ENCODE peak calls at places on chromosomes 7 and 10, in nine cellular contexts. I is cardiac muscle cell, C is lower leg skin, A is WTC11, N is choroid plexus epithelial cell, S is IMR-90, B is epithelial cell of esophagus, P is heart left ventricle, G is upper lobe of left lung. T is an unnamed sample.

GRCh38 chr10:93334901-93335312 is 147.2 kb downstream of the MYOF start:
- DNase-seq in I (no peak), C (no peak), A (no peak), N (no peak), S (peak), B (peak), P (no peak), G (no peak), T (no peak)

GRCh38 chr7:120259382-120259781 is 13.6 kb upstream of the KCND2 start:
- DNase-seq in I (no peak), C (no peak), A (no peak), N (peak), S (peak), B (peak), P (no peak), G (no peak), T (no peak)

GRCh38 chr10:77643795-77644468 is 6.3 kb upstream of the KCNMA1 start:
- DNase-seq in I (peak), C (no peak), A (peak), N (peak), S (peak), B (peak), P (no peak), G (no peak), T (no peak)

GRCh38 chr7:35729061-35729783 is 34.3 kb upstream of the HERPUD2 start:
- DNase-seq in I (no peak), C (no peak), A (no peak), N (no peak), S (no peak), B (no peak), P (no peak), G (no peak), T (no peak)

GRCh38 chr10:130686680-130687300 is 550.6 kb downstream of the GLRX3 start:
- DNase-seq in I (peak), C (no peak), A (no peak), N (peak), S (no peak), B (peak), P (no peak), G (no peak), T (no peak)

GRCh38 chr7:70092314-70093303 is 494.3 kb downstream of the AUTS2 start:
- DNase-seq in I (no peak), C (no peak), A (no peak), N (peak), S (peak), B (no peak), P (no peak), G (no peak), T (peak)

GRCh38 chr10:71269301-71270288 is 49.5 kb upstream of the SLC29A3 start:
- DNase-seq in I (no peak), C (no peak), A (peak), N (peak), S (peak), B (no peak), P (peak), G (no peak), T (no peak)

GRCh38 chr7:6444516-6445269 is 3.1 kb downstream of the DAGLB start:
- DNase-seq in I (no peak), C (no peak), A (no peak), N (no peak), S (peak), B (no peak), P (no peak), G (no peak), T (no peak)

GRCh38 chr10:23367896-23368685 is 23.5 kb upstream of the C10orf67 start:
- DNase-seq in I (no peak), C (no peak), A (no peak), N (no peak), S (no peak), B (peak), P (no peak), G (no peak), T (no peak)

GRCh38 chr7:108248821-108249220 is 118.7 kb upstream of the LAMB4 start:
- DNase-seq in I (no peak), C (no peak), A (no peak), N (no peak), S (no peak), B (no peak), P (no peak), G (no peak), T (no peak)

GRCh38 chr10:7027913-7028808 is 382.7 kb downstream of the SFMBT2 start:
- DNase-seq in I (no peak), C (no peak), A (no peak), N (no peak), S (peak), B (peak), P (no peak), G (no peak), T (no peak)

GRCh38 chr7:25712500-25712899 is 439.5 kb upstream of the NFE2L3 start:
- DNase-seq in I (no peak), C (no peak), A (no peak), N (no peak), S (no peak), B (no peak), P (no peak), G (no peak), T (no peak)

GRCh38 chr10:78986419-78986818 is 82.3 kb upstream of the ZMIZ1 start:
- DNase-seq in I (no peak), C (no peak), A (no peak), N (no peak), S (peak), B (no peak), P (no peak), G (no peak), T (no peak)

GRCh38 chr10:74081192-74081803 is 69.3 kb downstream of the AP3M1 start:
- DNase-seq in I (peak), C (no peak), A (peak), N (peak), S (peak), B (peak), P (no peak), G (no peak), T (peak)

GRCh38 chr10:117439243-117439912 is 64.1 kb upstream of the PDZD8 start:
- DNase-seq in I (no peak), C (peak), A (no peak), N (peak), S (peak), B (peak), P (peak), G (no peak), T (no peak)

GRCh38 chr10:8410506-8410905 is 356.0 kb downstream of the GATA3 start:
- DNase-seq in I (no peak), C (no peak), A (no peak), N (no peak), S (no peak), B (no peak), P (no peak), G (no peak), T (no peak)

GRCh38 chr7:51455086-51455485 is 138.5 kb upstream of the COBL start:
- DNase-seq in I (no peak), C (no peak), A (no peak), N (no peak), S (no peak), B (no peak), P (no peak), G (no peak), T (no peak)

GRCh38 chr7:121006731-121007315 is 18.3 kb downstream of the CPED1 start:
- DNase-seq in I (no peak), C (no peak), A (no peak), N (peak), S (no peak), B (no peak), P (no peak), G (no peak), T (no peak)

GRCh38 chr10:93821051-93821772 is 63.5 kb downstream of the LGI1 start:
- DNase-seq in I (peak), C (no peak), A (no peak), N (peak), S (peak), B (peak), P (no peak), G (no peak), T (no peak)

GRCh38 chr10:22436893-22437619 is 91.8 kb downstream of the SPAG6 start:
- DNase-seq in I (peak), C (peak), A (peak), N (peak), S (peak), B (peak), P (peak), G (peak), T (peak)

GRCh38 chr10:62059424-62059913 is 158.0 kb downstream of the ARID5B start:
- DNase-seq in I (no peak), C (no peak), A (no peak), N (no peak), S (no peak), B (no peak), P (no peak), G (no peak), T (no peak)

GRCh38 chr10:1662361-1663025 is 74.8 kb downstream of the ADARB2 start:
- DNase-seq in I (no peak), C (peak), A (no peak), N (no peak), S (no peak), B (no peak), P (no peak), G (no peak), T (no peak)
- TF ChIP-seq CTCF in I (no peak), C (no peak), A (no peak), N (no peak), S (no peak), B (no peak), P (no peak), G (no peak), T (no peak)

GRCh38 chr7:27842094-27842493 is 102.1 kb downstream of the TAX1BP1 start:
- DNase-seq in I (no peak), C (no peak), A (no peak), N (peak), S (no peak), B (no peak), P (no peak), G (no peak), T (no peak)
- TF ChIP-seq CTCF in I (no peak), C (no peak), A (no peak), N (peak), S (no peak), B (no peak), P (no peak), G (no peak), T (no peak)

GRCh38 chr10:100340948-100341847 is 5.8 kb upstream of the SCD start:
- DNase-seq in I (no peak), C (no peak), A (no peak), N (no peak), S (no peak), B (no peak), P (no peak), G (no peak), T (no peak)

GRCh38 chr10:100341953-100342626 is 4.9 kb upstream of the SCD start:
- DNase-seq in I (peak), C (no peak), A (peak), N (peak), S (peak), B (peak), P (peak), G (no peak), T (peak)

GRCh38 chr10:100344386-100344785 is 2.6 kb upstream of the SCD start:
- DNase-seq in I (no peak), C (no peak), A (no peak), N (no peak), S (no peak), B (no peak), P (no peak), G (no peak), T (no peak)

GRCh38 chr10:100345570-100346330 is 1.3 kb upstream of the SCD start:
- DNase-seq in I (peak), C (no peak), A (no peak), N (peak), S (peak), B (peak), P (no peak), G (no peak), T (no peak)

DNA sequence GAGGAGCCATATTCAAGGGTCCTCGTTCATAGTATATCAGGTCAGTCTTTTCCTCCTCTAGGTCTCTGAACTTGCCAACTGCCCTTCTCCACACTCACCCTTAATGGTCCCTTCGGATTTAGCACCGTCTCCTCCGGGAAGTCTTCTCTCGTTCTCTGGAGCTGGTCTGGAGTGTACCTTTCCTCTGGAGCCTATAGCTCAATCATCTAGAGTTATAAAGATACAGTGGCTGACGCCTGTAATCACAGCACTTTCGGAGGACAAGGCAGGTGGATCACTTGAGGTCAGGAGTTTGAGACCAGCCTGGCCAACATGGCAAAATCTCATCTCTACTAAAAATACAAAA is 4.4 kb upstream of the SCD start:
- DNase-seq in I (no peak), C (no peak), A (no peak), N (no peak), S (no peak), B (no peak), P (no peak), G (no peak), T (no peak)
- TF ChIP-seq CTCF in I (no peak), C (no peak), A (no peak), N (no peak), S (no peak), B (no peak), P (no peak), G (no peak), T (no peak)

DNA sequence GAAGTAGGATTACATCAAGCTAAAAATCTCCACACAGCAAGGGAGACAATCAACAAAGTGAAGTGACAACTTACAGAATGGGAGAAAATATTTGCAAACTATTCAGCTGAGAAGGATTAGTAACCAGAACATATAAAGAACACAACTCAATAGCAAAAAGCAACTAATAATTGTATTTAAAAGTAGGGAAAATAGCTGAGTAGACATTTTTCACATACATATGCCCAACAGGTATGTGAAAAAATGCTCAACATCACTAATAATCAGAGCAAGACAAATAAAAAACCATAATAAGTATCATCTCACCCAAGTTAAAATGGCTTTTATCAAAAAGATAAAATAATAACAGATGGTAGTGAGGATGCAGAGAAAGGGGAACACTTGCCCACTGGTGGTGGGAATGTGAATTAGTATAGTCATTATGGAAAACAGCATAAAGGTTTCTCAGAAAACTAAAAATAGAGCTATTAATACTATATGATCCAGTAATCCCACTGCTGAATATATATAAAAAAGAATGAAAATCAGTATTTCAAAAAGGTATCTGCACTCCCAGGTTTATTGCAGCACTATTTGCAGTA is 784.5 kb upstream of the C7orf33 start:
- DNase-seq in I (no peak), C (no peak), A (no peak), N (no peak), S (no peak), B (no peak), P (no peak), G (no peak), T (no peak)
- TF ChIP-seq CTCF in I (no peak), C (no peak), A (no peak), N (no peak), S (no peak), B (no peak), P (no peak), G (no peak), T (peak)

GRCh38 chr10:68792115-68792514 is 35.2 kb upstream of the STOX1 start:
- DNase-seq in I (no peak), C (no peak), A (no peak), N (peak), S (peak), B (no peak), P (no peak), G (no peak), T (no peak)
- TF ChIP-seq CTCF in I (peak), C (no peak), A (no peak), N (peak), S (peak), B (no peak), P (peak), G (no peak), T (no peak)

GRCh38 chr7:81767883-81768282 is 2.0 kb downstream of the HGF start:
- DNase-seq in I (no peak), C (no peak), A (no peak), N (no peak), S (peak), B (no peak), P (peak), G (no peak), T (no peak)

GRCh38 chr7:81768951-81769778 is 682 bp downstream of the HGF start:
- DNase-seq in I (no peak), C (no peak), A (no peak), N (no peak), S (peak), B (no peak), P (no peak), G (no peak), T (no peak)

GRCh38 chr7:81774496-81774895 is 4.6 kb upstream of the HGF start:
- DNase-seq in I (no peak), C (no peak), A (no peak), N (no peak), S (peak), B (peak), P (no peak), G (no peak), T (no peak)

GRCh38 chr7:81770823-81771222 is 976 bp upstream of the HGF start:
- DNase-seq in I (no peak), C (no peak), A (no peak), N (no peak), S (no peak), B (peak), P (no peak), G (no peak), T (no peak)

GRCh38 chr7:81769891-81770818 is at the start of gene HGF:
- DNase-seq in I (peak), C (peak), A (peak), N (peak), S (peak), B (no peak), P (peak), G (peak), T (no peak)
- TF ChIP-seq CTCF in I (peak), C (no peak), A (no peak), N (peak), S (peak), B (no peak), P (no peak), G (no peak), T (no peak)

GRCh38 chr7:135239263-135239662 is 5.6 kb downstream of the STRA8 start:
- DNase-seq in I (no peak), C (peak), A (no peak), N (no peak), S (no peak), B (no peak), P (no peak), G (no peak), T (peak)

GRCh38 chr7:135240446-135240845 is 6.8 kb downstream of the STRA8 start:
- DNase-seq in I (no peak), C (peak), A (no peak), N (no peak), S (no peak), B (no peak), P (no peak), G (peak), T (peak)

GRCh38 chr7:135235841-135236240 is 2.2 kb downstream of the STRA8 start:
- DNase-seq in I (no peak), C (peak), A (no peak), N (no peak), S (no peak), B (no peak), P (no peak), G (no peak), T (no peak)

GRCh38 chr7:135236727-135237126 is 3.1 kb downstream of the STRA8 start:
- DNase-seq in I (no peak), C (no peak), A (no peak), N (no peak), S (no peak), B (no peak), P (no peak), G (no peak), T (peak)

DNA sequence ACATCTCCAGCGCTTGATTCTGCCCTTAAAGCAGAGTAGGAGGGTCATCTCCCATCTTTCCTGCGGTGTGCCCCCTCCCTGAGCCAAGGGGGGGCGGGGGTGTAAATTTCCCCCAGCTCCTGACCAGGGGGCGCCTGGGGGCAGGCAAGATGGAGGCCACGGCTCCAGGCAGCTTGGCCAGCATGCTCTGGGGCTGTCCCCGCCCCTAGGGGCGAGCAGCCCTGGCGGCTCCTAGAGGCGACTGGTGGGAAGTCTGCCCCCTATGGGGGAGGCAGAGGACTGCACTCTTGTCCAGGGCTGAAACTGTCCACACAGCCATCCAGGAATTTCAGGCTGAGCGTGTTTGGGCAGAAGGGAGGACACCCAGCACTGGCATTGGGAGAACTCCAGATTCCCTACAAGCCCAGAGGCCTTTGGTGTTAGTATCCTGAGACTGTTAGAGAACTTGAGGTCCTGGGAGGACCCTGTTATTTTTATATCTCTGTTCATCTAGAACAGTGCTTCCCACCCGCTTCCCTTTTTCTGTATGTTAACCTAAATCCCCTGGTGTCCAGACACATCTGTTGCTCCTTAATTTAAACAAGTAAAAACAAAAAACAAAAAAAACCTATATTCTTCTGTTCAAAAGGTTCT is 4.6 kb downstream of the STRA8 start:
- DNase-seq in I (no peak), C (peak), A (peak), N (no peak), S (no peak), B (peak), P (no peak), G (peak), T (peak)
- TF ChIP-seq CTCF in I (peak), C (no peak), A (peak), N (peak), S (peak), B (peak), P (no peak), G (no peak), T (peak)

T was measured in mesothelial cell of epicardium.